ENCODE peak calls at places on chromosomes 2 and 18, in five cellular contexts. S, H, F, N and O are unnamed samples.

GRCh38 chr2:27681844-27682243 is 18.2 kb downstream of the SLC4A1AP start:
- DNase-seq in N (no peak), H (peak; percentile 18), S (peak; percentile 62), F (peak; percentile 69), O (peak; percentile 53)

GRCh38 chr2:218896501-218897393 is 16.1 kb downstream of the WNT10A start:
- DNase-seq in N (peak; percentile 91), S (no peak), H (no peak), F (no peak), O (no peak)

GRCh38 chr2:60938301-60938700 is 56.9 kb downstream of the REL start:
- DNase-seq in H (no peak), F (no peak), N (no peak), S (no peak), O (no peak)

GRCh38 chr2:229392214-229392613 is 121.1 kb upstream of the PID1 start:
- DNase-seq in F (peak; percentile 70), N (no peak), S (peak; percentile 69), H (peak; percentile 10), O (peak; percentile 31)

GRCh38 chr2:233120459-233120858 is 60.3 kb downstream of the INPP5D start:
- DNase-seq in S (no peak), F (no peak), H (no peak), N (no peak), O (no peak)

GRCh38 chr2:144479659-144480058 is 40.3 kb downstream of the ZEB2 start:
- DNase-seq in S (no peak), N (no peak), H (no peak), F (no peak), O (no peak)

GRCh38 chr2:38146917-38147307 is 71.0 kb upstream of the CYP1B1 start:
- DNase-seq in H (peak; percentile 80), N (peak; percentile 51), S (peak; percentile 99), F (peak; percentile 100), O (peak; percentile 94)

GRCh38 chr2:170518911-170519310 is 196.2 kb upstream of the SP5 start:
- DNase-seq in S (no peak), F (no peak), H (no peak), N (no peak), O (no peak)

GRCh38 chr2:133193544-133193943 is 374.7 kb downstream of the NCKAP5 start:
- DNase-seq in N (no peak), H (no peak), S (no peak), F (no peak), O (no peak)
- H3K4me3 ChIP-seq in N (no peak overlapping the region), H (no peak overlapping the region), S (no peak overlapping the region), F (no peak overlapping the region), O (no peak overlapping the region)

DNA sequence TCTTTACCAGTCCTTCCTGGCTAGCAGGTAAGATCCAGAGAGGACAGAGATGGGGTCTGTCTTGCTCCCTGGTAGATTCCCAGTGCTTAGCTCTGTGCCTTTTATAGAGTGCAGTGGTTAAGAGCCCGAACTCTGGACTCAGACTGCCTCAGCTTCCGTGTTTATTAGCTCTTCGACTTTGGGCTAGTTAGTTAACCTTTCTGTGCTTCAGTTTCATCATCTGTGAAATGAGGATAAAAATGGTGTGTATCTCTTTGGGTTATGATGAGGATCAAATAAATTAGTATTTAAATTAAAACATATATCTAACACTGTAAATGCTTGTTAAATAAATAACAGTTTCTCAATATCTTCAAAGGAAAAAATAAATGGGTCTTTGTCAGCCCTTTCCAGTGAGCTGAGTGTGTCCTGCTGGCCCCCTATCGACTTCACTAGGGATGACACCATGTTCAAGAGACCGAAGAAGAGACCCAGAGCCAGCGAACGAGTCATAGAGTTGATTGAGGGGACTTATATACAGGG is 38.2 kb downstream of the CERS6 start:
- DNase-seq in H (no peak), S (no peak), F (peak; percentile 30), N (no peak), O (no peak)
- TF ChIP-seq CTCF in H (no peak), S (peak; percentile 27), F (peak; percentile 25), N (peak; percentile 33), O (peak; percentile 52)

DNA sequence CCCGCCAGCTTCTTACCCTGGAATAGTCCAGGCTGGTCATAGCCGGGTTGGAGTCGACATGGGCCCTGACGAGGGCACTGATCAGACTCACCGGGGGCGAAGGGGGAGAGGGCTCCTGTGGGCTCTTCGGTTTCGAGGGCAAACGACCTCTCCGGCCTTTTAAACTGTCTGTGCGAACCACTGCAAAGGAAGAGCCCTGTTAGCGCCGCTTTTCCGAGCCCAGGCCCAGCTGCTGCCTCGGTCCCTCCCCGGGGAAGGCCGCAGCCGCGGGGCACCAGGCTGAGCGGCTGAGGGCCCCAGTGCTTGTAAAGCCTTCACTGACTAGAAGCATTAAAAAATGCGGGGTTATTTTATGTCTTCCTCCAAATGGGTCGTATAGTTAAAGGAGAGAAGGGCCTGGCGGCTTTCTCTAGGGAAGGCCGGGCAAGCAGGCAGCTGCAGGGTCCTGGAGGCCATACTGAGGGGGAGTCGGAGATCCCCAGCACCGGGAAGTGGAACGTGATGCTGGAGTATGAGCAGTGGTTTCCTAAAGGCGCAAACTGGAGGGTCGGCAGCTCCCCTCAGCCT is 4.6 kb downstream of the NR4A2 start:
- DNase-seq in N (no peak), S (no peak), F (no peak), H (no peak), O (no peak)
- H3K4me3 ChIP-seq in N (no peak overlapping the region), S (no peak overlapping the region), F (no peak overlapping the region), H (no peak overlapping the region), O (no peak overlapping the region)

GRCh38 chr18:34880882-34881852 is 160.0 kb upstream of the MAPRE2 start:
- DNase-seq in H (no peak), S (peak; percentile 44), F (peak; percentile 33), N (no peak), O (peak; percentile 41)
- TF ChIP-seq CTCF in H (no peak), S (peak; percentile 37), F (peak; percentile 29), N (no peak), O (peak; percentile 45)

GRCh38 chr2:166373951-166374350 is 1.8 kb downstream of the SCN9A start:
- DNase-seq in H (no peak), F (peak; percentile 88), N (no peak), S (peak; percentile 83), O (peak; percentile 42)
- H3K4me3 ChIP-seq in H (no peak overlapping the region), F (no peak overlapping the region), N (no peak overlapping the region), S (no peak overlapping the region), O (no peak overlapping the region)

DNA sequence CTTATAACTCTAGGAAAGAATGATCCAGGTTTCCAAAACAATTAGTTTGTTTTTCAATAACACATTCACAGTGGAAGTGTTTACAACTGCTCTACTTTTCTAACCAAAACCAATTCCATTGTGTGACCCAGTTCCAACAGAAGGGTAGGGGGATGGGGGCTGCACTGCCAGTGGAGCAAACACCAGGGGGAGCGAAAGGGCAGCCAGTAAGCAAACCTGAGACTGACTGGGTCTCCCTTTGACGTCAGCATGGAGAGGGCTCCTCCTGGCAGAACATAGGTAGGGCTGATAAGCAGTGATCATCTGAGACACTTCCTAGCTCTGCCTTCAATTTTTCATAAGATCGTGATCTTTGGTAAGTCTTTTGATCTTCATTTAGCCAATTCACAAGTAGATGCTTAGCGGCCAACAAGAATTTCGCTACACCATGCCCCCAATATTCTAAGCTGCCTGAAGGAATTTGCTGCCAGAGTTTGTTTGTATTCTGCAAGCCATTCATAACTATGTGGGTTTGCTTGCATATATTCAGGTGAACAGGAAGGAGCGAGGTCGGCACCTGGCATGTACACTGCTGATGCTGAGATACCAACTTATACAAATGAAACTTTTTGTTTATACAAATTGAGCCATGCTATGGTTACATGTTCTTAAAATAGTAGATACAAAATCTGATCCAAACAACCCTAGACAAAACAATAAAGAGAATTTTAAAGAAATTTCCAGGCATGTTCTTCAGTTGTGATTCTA is 45.9 kb downstream of the ST6GAL2 start:
- DNase-seq in F (no peak), S (no peak), N (no peak), H (no peak), O (no peak)
- TF ChIP-seq CTCF in F (no peak), S (peak; percentile 27), N (no peak), H (peak; percentile 13), O (peak; percentile 20)

DNA sequence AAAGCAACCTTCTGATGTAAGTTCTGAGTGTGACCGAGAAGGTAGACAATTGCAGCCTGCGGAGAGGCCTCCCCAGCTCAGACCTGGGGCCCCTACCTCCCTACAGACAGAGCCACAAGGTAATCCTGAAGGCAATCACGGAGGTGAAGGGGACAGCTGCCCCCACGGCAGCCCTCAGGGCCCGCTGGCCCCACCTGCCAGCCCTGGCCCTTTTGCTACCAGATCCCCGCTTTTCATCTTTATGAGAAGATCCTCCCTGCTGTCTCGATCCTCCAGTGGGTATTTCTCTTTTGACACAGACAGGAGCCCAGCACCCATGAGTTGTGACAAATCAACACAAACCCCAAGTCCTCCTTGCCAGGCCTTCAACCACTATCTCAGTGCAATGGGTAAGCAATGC is 3.0 kb downstream of the BCL2L11 start:
- DNase-seq in N (no peak), S (no peak), H (no peak), F (no peak), O (no peak)
- H3K4me3 ChIP-seq in N (no peak overlapping the region), S (no peak overlapping the region), H (no peak overlapping the region), F (no peak overlapping the region), O (no peak overlapping the region)

GRCh38 chr2:207291287-207292249 is 125.8 kb upstream of the KLF7 start:
- DNase-seq in F (no peak), N (no peak), S (no peak), H (no peak), O (no peak)

GRCh38 chr2:207289295-207290018 is 123.7 kb upstream of the KLF7 start:
- DNase-seq in S (no peak), H (no peak), N (no peak), F (peak; percentile 63), O (no peak)

GRCh38 chr2:207288628-207289027 is 122.9 kb upstream of the KLF7 start:
- DNase-seq in S (no peak), F (peak; percentile 38), N (no peak), H (no peak), O (no peak)

GRCh38 chr2:207286106-207286505 is 120.4 kb upstream of the KLF7 start:
- DNase-seq in S (no peak), F (no peak), N (no peak), H (no peak), O (no peak)

DNA sequence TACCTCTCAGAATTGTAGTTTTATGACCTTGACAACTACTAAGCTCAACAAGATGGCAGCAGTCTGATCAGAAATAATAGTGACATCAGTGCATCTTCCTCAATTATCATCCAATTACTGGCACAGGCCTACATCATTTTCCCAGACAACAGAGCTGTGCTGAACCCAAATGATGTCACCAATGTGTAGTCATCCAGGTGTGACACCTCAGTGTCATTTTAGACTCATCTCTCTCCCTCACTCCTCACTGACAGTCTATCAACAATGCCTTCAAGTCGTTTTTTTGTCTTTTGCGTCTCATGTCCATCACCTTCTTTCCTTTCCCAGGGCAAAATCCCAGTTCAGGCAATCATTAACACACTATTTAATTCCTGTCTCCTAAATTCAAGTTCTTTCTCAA is 125.1 kb upstream of the KLF7 start:
- DNase-seq in N (no peak), F (no peak), S (no peak), H (no peak), O (no peak)
- TF ChIP-seq CTCF in N (no peak), F (no peak), S (no peak), H (no peak), O (no peak)